ENCODE peak calls at places on chromosomes 2 and 18, in nine cellular contexts. C is activated T-helper 1 cell treated with anti-CD3 and anti-CD28 coated beads, Interleukin-2, amount 50 U/mL, for 16 hours; T is activated B cell treated with CpG ODN at 0.5 μM for 24 hours; H is IMR-90; A is activated CD8-positive, alpha-beta memory T cell treated with anti-CD3 and anti-CD28 coated beads, Interleukin-2, amount 10 ng/mL, durations not matched to agents 7 days and 5 days; Q is GM04503; U is left lobe of liver; F is GM12865; E is erythroblast. D is an unnamed sample.

GRCh38 chr2:46315103-46315890 is 18.1 kb downstream of the EPAS1 start:
- DNase-seq in C (no peak), T (no peak), H (peak), A (no peak), Q (peak), U (peak), F (no peak), E (peak), D (peak)

GRCh38 chr2:188601391-188601790 is 309.7 kb downstream of the GULP1 start:
- DNase-seq in C (no peak), T (no peak), H (no peak), A (no peak), Q (no peak), U (no peak), F (no peak), E (no peak), D (no peak)

GRCh38 chr2:73268831-73269685 is 15.2 kb downstream of the FBXO41 start:
- DNase-seq in C (peak), T (peak), H (peak), A (peak), Q (no peak), U (no peak), F (peak), E (no peak), D (no peak)

GRCh38 chr2:172102858-172103359 is at the start of gene DLX2:
- DNase-seq in C (peak), T (peak), H (peak), A (peak), Q (no peak), U (peak), F (peak), E (peak), D (peak)

GRCh38 chr18:42156266-42156665 is 201.2 kb downstream of the PIK3C3 start:
- DNase-seq in C (no peak), T (no peak), H (no peak), A (no peak), Q (no peak), U (no peak), F (no peak), E (no peak), D (no peak)

GRCh38 chr2:42102606-42103450 is 55.0 kb downstream of the PKDCC start:
- DNase-seq in C (no peak), T (peak), H (no peak), A (peak), Q (no peak), U (peak), F (peak), E (no peak), D (no peak)

GRCh38 chr2:111905990-111906735 is 7.8 kb downstream of the MERTK start:
- DNase-seq in C (no peak), T (no peak), H (no peak), A (no peak), Q (no peak), U (no peak), F (peak), E (no peak), D (no peak)

GRCh38 chr2:222398446-222398885 is 25.9 kb upstream of the SGPP2 start:
- DNase-seq in C (no peak), T (no peak), H (no peak), A (no peak), Q (no peak), U (no peak), F (no peak), E (no peak), D (no peak)

GRCh38 chr18:60975419-60975818 is 357.8 kb upstream of the CDH20 start:
- DNase-seq in C (no peak), T (no peak), H (no peak), A (no peak), Q (no peak), U (no peak), F (no peak), E (no peak), D (no peak)

GRCh38 chr2:67997528-67998267 is 65.1 kb downstream of the C1D start:
- DNase-seq in C (no peak), T (no peak), H (peak), A (no peak), Q (peak), U (no peak), F (no peak), E (no peak), D (peak)

GRCh38 chr2:172704072-172704936 is 31.3 kb upstream of the RAPGEF4 start:
- DNase-seq in C (no peak), T (no peak), H (peak), A (no peak), Q (no peak), U (no peak), F (peak), E (peak), D (peak)

GRCh38 chr2:16656784-16657391 is 8.7 kb downstream of the CYRIA start:
- DNase-seq in C (no peak), T (no peak), H (no peak), A (no peak), Q (no peak), U (no peak), F (peak), E (no peak), D (no peak)

GRCh38 chr2:217398101-217398500 is 538.2 kb upstream of the TNP1 start:
- DNase-seq in C (no peak), T (no peak), H (no peak), A (no peak), Q (no peak), U (no peak), F (no peak), E (no peak), D (no peak)

GRCh38 chr2:112020561-112020960 is 34.5 kb upstream of the TMEM87B start:
- DNase-seq in C (no peak), T (no peak), H (no peak), A (no peak), Q (no peak), U (no peak), F (no peak), E (no peak), D (no peak)

GRCh38 chr2:128169094-128169493 is 78.1 kb downstream of the UGGT1 start:
- DNase-seq in C (no peak), T (no peak), H (no peak), A (no peak), Q (no peak), U (no peak), F (no peak), E (no peak), D (no peak)

GRCh38 chr2:139867601-139868226 is 1087.5 kb upstream of the NXPH2 start:
- DNase-seq in C (no peak), T (no peak), H (no peak), A (no peak), Q (no peak), U (no peak), F (no peak), E (no peak), D (no peak)